ENCODE peak calls at places on chromosome 18, in eight cellular contexts. One of them, this sample, is unnamed.

GRCh38 chr18:36769172-36769571 is 59.6 kb downstream of the TPGS2 start:
- DNase-seq in ACHN: peak; percentile 52
- DNase-seq in stimulated activated CD4-positive, alpha-beta T cell treated with anti-CD3 and anti-CD28 coated beads, Interleukin-4, amount 100 ng/mL, for 1 hour: no peak
- DNase-seq in HEK293T: no peak
- DNase-seq in WTC11: no peak
- DNase-seq in GM04503: no peak
- DNase-seq in fibroblast of the aortic adventitia: peak; percentile 27
- DNase-seq in ovary: no peak
- DNase-seq in this sample: no peak

GRCh38 chr18:79526468-79527460 is 131.0 kb downstream of the NFATC1 start:
- DNase-seq in ACHN: no peak
- DNase-seq in stimulated activated CD4-positive, alpha-beta T cell treated with anti-CD3 and anti-CD28 coated beads, Interleukin-4, amount 100 ng/mL, for 1 hour: no peak
- DNase-seq in HEK293T: no peak
- DNase-seq in WTC11: no peak
- DNase-seq in GM04503: no peak
- DNase-seq in fibroblast of the aortic adventitia: peak; percentile 36
- DNase-seq in ovary: peak; percentile 42
- DNase-seq in this sample: peak; percentile 79

GRCh38 chr18:57813245-57813644 is 10.1 kb upstream of the ATP8B1 start:
- DNase-seq in ACHN: peak; percentile 93
- DNase-seq in stimulated activated CD4-positive, alpha-beta T cell treated with anti-CD3 and anti-CD28 coated beads, Interleukin-4, amount 100 ng/mL, for 1 hour: no peak
- DNase-seq in HEK293T: no peak
- DNase-seq in WTC11: no peak
- DNase-seq in GM04503: peak; percentile 88
- DNase-seq in fibroblast of the aortic adventitia: peak; percentile 98
- DNase-seq in ovary: no peak
- DNase-seq in this sample: no peak

GRCh38 chr18:13387856-13388548 is 169.4 kb downstream of the LDLRAD4 start:
- DNase-seq in ACHN: no peak
- DNase-seq in stimulated activated CD4-positive, alpha-beta T cell treated with anti-CD3 and anti-CD28 coated beads, Interleukin-4, amount 100 ng/mL, for 1 hour: no peak
- DNase-seq in HEK293T: no peak
- DNase-seq in WTC11: no peak
- DNase-seq in GM04503: peak; percentile 49
- DNase-seq in fibroblast of the aortic adventitia: peak; percentile 45
- DNase-seq in ovary: no peak
- DNase-seq in this sample: peak; percentile 61

GRCh38 chr18:48270929-48271328 is 138.3 kb downstream of the ZBTB7C start:
- DNase-seq in ACHN: peak; percentile 39
- DNase-seq in stimulated activated CD4-positive, alpha-beta T cell treated with anti-CD3 and anti-CD28 coated beads, Interleukin-4, amount 100 ng/mL, for 1 hour: no peak
- DNase-seq in HEK293T: no peak
- DNase-seq in WTC11: no peak
- DNase-seq in GM04503: no peak
- DNase-seq in fibroblast of the aortic adventitia: no peak
- DNase-seq in ovary: no peak
- DNase-seq in this sample: no peak

GRCh38 chr18:44130365-44130942 is 550.2 kb upstream of the SETBP1 start:
- DNase-seq in ACHN: peak; percentile 31
- DNase-seq in stimulated activated CD4-positive, alpha-beta T cell treated with anti-CD3 and anti-CD28 coated beads, Interleukin-4, amount 100 ng/mL, for 1 hour: no peak
- DNase-seq in HEK293T: peak; percentile 21
- DNase-seq in WTC11: peak; percentile 33
- DNase-seq in GM04503: no peak
- DNase-seq in fibroblast of the aortic adventitia: peak; percentile 50
- DNase-seq in ovary: no peak
- DNase-seq in this sample: no peak

GRCh38 chr18:12233378-12233777 is 20.8 kb upstream of the CIDEA start:
- DNase-seq in ACHN: no peak
- DNase-seq in stimulated activated CD4-positive, alpha-beta T cell treated with anti-CD3 and anti-CD28 coated beads, Interleukin-4, amount 100 ng/mL, for 1 hour: no peak
- DNase-seq in HEK293T: no peak
- DNase-seq in WTC11: no peak
- DNase-seq in GM04503: no peak
- DNase-seq in fibroblast of the aortic adventitia: peak; percentile 30
- DNase-seq in ovary: no peak
- DNase-seq in this sample: no peak

GRCh38 chr18:60910534-60910933 is 422.7 kb upstream of the CDH20 start:
- DNase-seq in ACHN: no peak
- DNase-seq in stimulated activated CD4-positive, alpha-beta T cell treated with anti-CD3 and anti-CD28 coated beads, Interleukin-4, amount 100 ng/mL, for 1 hour: no peak
- DNase-seq in HEK293T: no peak
- DNase-seq in WTC11: no peak
- DNase-seq in GM04503: no peak
- DNase-seq in fibroblast of the aortic adventitia: peak; percentile 88
- DNase-seq in ovary: no peak
- DNase-seq in this sample: no peak

GRCh38 chr18:49690307-49690706 is 123.0 kb downstream of the ACAA2 start:
- DNase-seq in ACHN: peak; percentile 61
- DNase-seq in stimulated activated CD4-positive, alpha-beta T cell treated with anti-CD3 and anti-CD28 coated beads, Interleukin-4, amount 100 ng/mL, for 1 hour: no peak
- DNase-seq in HEK293T: no peak
- DNase-seq in WTC11: no peak
- DNase-seq in GM04503: peak; percentile 64
- DNase-seq in fibroblast of the aortic adventitia: peak; percentile 95
- DNase-seq in ovary: no peak
- DNase-seq in this sample: no peak

GRCh38 chr18:76482267-76482666 is 12.8 kb downstream of the ZNF516 start:
- DNase-seq in ACHN: no peak
- DNase-seq in stimulated activated CD4-positive, alpha-beta T cell treated with anti-CD3 and anti-CD28 coated beads, Interleukin-4, amount 100 ng/mL, for 1 hour: no peak
- DNase-seq in HEK293T: no peak
- DNase-seq in WTC11: no peak
- DNase-seq in GM04503: no peak
- DNase-seq in fibroblast of the aortic adventitia: no peak
- DNase-seq in ovary: no peak
- DNase-seq in this sample: no peak